ENCODE peak calls at places on chromosomes 4 and X, in five cellular contexts. T is K562, J is GM12878, U is HepG2, N is H1. E is an unnamed sample.

GRCh38 chr4:1981251-1982055 is 27.3 kb downstream of the NELFA start:
- DNase-seq in T (peak), J (no peak), U (no peak), N (peak), E (peak)

GRCh38 chr4:4532371-4532770 is 9.5 kb downstream of the STX18 start:
- DNase-seq in T (peak), J (no peak), U (no peak), N (no peak), E (no peak)

GRCh38 chr4:57162499-57163019 is 52.4 kb upstream of the IGFBP7 start:
- DNase-seq in T (no peak), J (no peak), U (no peak), N (no peak), E (no peak)

GRCh38 chrX:19566359-19567141 is 51.2 kb upstream of the MAP3K15 start:
- DNase-seq in T (no peak), J (peak), U (peak), N (no peak), E (no peak)

GRCh38 chr4:67723949-67724348 is 23.0 kb upstream of the UBA6 start:
- DNase-seq in T (peak), J (no peak), U (no peak), N (peak), E (no peak)

GRCh38 chr4:78312989-78313753 is 238.4 kb upstream of the ANXA3 start:
- DNase-seq in T (no peak), J (no peak), U (no peak), N (no peak), E (no peak)

GRCh38 chr4:13546855-13547562 is 2.7 kb upstream of the NKX3-2 start:
- DNase-seq in T (no peak), J (no peak), U (no peak), N (peak), E (no peak)

GRCh38 chr4:144572660-144573059 is 73.3 kb upstream of the HHIP start:
- DNase-seq in T (peak), J (no peak), U (peak), N (no peak), E (no peak)

GRCh38 chr4:52551487-52551886 is 107.6 kb downstream of the USP46 start:
- DNase-seq in T (no peak), J (no peak), U (no peak), N (no peak), E (no peak)

GRCh38 chr4:110196871-110197420 is 1.5 kb downstream of the ELOVL6 start:
- DNase-seq in T (peak), J (no peak), U (no peak), N (peak), E (no peak)

GRCh38 chrX:135383249-135383648 is 38.5 kb upstream of the SMIM10L2A start:
- DNase-seq in T (no peak), J (no peak), U (no peak), N (no peak), E (no peak)

GRCh38 chrX:111955916-111956315 is 79.9 kb downstream of the TRPC5OS start:
- DNase-seq in T (no peak), J (no peak), U (no peak), N (no peak), E (no peak)

GRCh38 chrX:22177950-22178349 is 94.8 kb upstream of the CBLL2 start:
- DNase-seq in T (no peak), J (no peak), U (no peak), N (no peak), E (no peak)

GRCh38 chr4:54089875-54090274 is 10.1 kb upstream of the GSX2 start:
- DNase-seq in T (no peak), J (no peak), U (no peak), N (no peak), E (no peak)

GRCh38 chr4:71768123-71768522 is 15.8 kb downstream of the GC start:
- DNase-seq in T (no peak), J (no peak), U (no peak), N (no peak), E (no peak)

GRCh38 chrX:56788717-56789122 is 59.7 kb downstream of the NBDY start:
- DNase-seq in T (peak), J (no peak), U (peak), N (no peak), E (no peak)

GRCh38 chrX:40157228-40158035 is 59.7 kb upstream of the BCOR start:
- DNase-seq in T (no peak), J (no peak), U (no peak), N (peak), E (no peak)

GRCh38 chr4:73668806-73669205 is 48.6 kb upstream of the RASSF6 start:
- DNase-seq in T (no peak), J (no peak), U (no peak), N (no peak), E (no peak)

GRCh38 chr4:57103051-57103450 is 7.1 kb downstream of the IGFBP7 start:
- DNase-seq in T (no peak), J (no peak), U (no peak), N (no peak), E (no peak)

GRCh38 chr4:183438458-183439113 is 5.8 kb upstream of the CDKN2AIP start:
- DNase-seq in T (no peak), J (no peak), U (peak), N (no peak), E (peak)

GRCh38 chr4:40980318-40980883 is 230.6 kb downstream of the NSUN7 start:
- DNase-seq in T (peak), J (no peak), U (peak), N (no peak), E (no peak)

GRCh38 chr4:78612398-78613005 is 60.9 kb downstream of the ANXA3 start:
- DNase-seq in T (peak), J (no peak), U (peak), N (no peak), E (no peak)

GRCh38 chr4:96448315-96448872 is 608.5 kb downstream of the PDHA2 start:
- DNase-seq in T (no peak), J (no peak), U (no peak), N (no peak), E (no peak)

GRCh38 chr4:101169044-101170014 is 178.0 kb downstream of the PPP3CA start:
- DNase-seq in T (peak), J (peak), U (peak), N (peak), E (peak)

GRCh38 chrX:140343226-140343873 is 161.5 kb downstream of the SOX3 start:
- DNase-seq in T (no peak), J (no peak), U (no peak), N (no peak), E (no peak)

GRCh38 chr4:75686346-75686745 is 13.1 kb upstream of the G3BP2 start:
- DNase-seq in T (no peak), J (no peak), U (no peak), N (no peak), E (no peak)

GRCh38 chrX:153462291-153462690 is 8.1 kb downstream of the HAUS7 start:
- DNase-seq in T (no peak), J (no peak), U (no peak), N (no peak), E (no peak)

GRCh38 chr4:84952004-84952403 is 14.5 kb downstream of the WDFY3 start:
- DNase-seq in T (no peak), J (no peak), U (peak), N (no peak), E (peak)

GRCh38 chr4:175947117-175947722 is 118.4 kb upstream of the WDR17 start:
- DNase-seq in T (peak), J (no peak), U (peak), N (no peak), E (peak)

GRCh38 chr4:26459054-26459755 is 31.1 kb downstream of the CCKAR start:
- DNase-seq in T (peak), J (peak), U (peak), N (no peak), E (peak)

GRCh38 chr4:155617312-155617711 is 49.3 kb upstream of the GUCY1A1 start:
- DNase-seq in T (no peak), J (no peak), U (no peak), N (no peak), E (no peak)

GRCh38 chr4:187075514-187075913 is 351.9 kb upstream of the FAT1 start:
- DNase-seq in T (no peak), J (no peak), U (no peak), N (no peak), E (no peak)

DNA sequence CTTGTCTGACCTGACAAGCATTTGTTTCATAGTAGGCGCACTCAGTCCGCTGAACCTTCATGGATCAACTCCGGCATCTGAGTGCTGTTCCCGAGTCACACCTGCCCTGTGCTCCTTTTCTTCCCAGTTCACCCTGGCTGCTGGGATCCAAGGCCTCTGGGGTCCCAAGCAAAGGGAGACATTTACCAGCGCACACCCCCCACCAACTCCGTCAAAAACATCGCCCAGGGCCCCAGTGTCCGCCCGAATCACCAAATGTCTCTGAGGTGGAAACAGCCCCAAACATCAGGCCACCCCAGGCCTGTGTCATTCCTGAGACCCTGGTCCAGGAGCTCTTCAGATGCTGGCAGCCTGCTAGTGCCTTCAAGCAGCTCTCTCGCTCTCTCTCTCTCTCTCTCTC is 5.1 kb downstream of the BLOC1S4 start:
- DNase-seq in T (no peak), J (no peak), U (no peak), N (no peak), E (no peak)
- TF ChIP-seq SRF in T (no peak), J (no peak), U (no peak), N (no peak), E (no peak)

GRCh38 chrX:109733658-109734022 is 583 bp upstream of the ACSL4 start:
- DNase-seq in T (no peak), J (no peak), U (no peak), N (no peak), E (no peak)

GRCh38 chrX:109732319-109732779 is 708 bp downstream of the ACSL4 start:
- DNase-seq in T (peak), J (no peak), U (no peak), N (peak), E (no peak)

GRCh38 chrX:109735241-109735744 is 2.2 kb upstream of the ACSL4 start:
- DNase-seq in T (no peak), J (no peak), U (no peak), N (no peak), E (no peak)

DNA sequence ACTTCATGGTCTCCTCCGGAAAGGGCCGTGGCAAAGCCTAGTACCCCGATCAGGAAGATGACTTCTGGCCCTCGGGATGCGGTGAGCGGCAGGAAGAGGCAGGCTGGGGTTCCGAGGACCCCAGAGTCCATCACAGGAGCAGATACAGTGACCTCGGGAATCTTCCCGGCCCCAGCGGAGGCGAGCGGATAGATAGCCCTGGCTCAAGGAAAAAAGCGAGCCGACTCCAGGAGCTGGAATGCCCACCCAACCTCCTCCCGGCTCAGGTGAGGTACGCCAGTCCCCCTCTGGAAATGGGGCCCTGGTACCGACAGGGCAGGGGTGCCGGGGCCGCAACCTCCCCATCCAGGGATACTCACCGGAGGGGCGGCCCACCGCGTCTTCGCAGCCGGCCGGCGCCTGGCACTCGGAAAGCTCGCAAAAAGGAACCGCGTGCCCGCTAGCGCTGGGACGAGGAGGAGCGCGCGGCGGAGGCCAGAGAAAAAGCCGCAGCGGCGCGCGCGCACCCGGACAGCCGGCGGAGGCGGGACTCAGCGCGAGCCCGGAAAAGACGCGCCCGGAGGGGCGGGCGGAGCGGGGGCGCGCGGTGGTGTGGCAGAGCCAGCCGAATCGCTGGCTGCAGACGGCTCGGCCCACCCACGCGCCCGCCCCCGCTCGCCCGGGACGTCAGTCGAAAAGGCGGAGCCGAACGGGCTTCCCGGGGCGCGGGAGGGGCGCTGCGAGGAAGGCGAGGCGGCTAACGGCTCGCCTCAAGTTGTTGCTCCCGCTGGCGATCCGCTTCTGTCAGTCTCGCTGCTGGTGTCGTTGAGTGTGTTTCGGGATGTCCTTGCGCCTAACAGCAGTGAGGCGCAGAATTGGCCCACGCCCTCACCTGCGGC is at the start of gene ACSL4:
- DNase-seq in T (peak), J (no peak), U (peak), N (peak), E (peak)
- TF ChIP-seq SRF in T (no peak), J (no peak), U (no peak), N (no peak), E (no peak)

GRCh38 chrX:15497865-15498264 is 2.7 kb upstream of the BMX start:
- DNase-seq in T (peak), J (no peak), U (peak), N (peak), E (peak)
- TF ChIP-seq SRF in T (no peak), J (no peak), U (no peak), N (no peak), E (no peak)

DNA sequence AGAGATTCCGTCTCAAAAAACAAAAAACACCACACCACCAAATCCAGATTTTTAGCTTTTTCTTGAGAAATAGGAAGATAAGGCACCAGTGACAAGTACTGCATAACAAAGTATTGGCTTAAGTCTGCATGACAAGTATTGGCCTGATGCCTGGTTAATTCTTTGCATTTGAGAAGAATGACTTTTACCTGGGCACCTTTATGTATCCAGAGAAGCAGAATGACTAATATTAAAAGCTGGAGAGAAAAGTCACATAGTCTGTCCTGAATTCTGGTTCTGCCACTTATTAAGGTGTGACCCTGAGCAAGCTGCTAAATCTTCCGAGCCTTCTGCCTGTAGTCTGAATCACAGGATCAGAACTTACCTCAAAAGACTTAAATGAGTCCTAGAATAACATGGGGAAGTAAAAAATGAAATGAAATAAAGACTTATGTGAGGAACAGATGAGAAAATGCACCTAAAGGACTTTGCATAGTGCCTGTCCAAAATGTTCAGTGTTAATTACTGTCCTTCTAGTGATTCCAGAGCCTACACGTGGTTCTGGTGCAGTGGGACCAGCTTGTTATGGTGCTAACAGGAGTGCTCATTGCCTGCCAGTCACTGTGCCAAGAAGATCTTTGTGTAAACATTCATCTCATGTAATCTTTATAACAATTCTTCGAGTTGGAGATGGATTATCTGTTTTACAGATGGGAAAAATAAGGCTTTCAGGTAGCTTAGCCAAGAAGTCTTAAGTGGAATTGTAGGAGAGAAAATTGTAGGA is 31.6 kb downstream of the UGDH start:
- DNase-seq in T (no peak), J (no peak), U (no peak), N (peak), E (no peak)
- TF ChIP-seq SRF in T (no peak), J (no peak), U (no peak), N (no peak), E (no peak)

DNA sequence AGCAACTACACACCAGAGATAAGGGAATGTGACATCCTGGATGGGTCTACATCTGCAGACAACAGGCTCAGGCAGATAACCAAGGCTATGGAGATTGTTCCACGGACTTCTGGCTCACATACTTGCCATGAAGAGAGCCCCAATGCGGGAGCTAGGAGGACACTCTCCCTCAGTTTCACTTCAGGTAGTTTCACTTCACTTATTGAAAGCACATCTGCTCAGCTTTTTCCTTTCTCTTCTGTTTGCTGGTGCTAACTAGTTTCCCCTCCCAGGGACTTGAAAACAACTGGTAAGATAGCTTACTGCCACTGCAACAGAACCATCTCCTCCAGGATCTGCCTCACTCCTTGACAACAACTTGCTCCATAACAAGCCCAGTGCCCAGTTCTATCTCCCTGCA is 1.4 kb upstream of the CT47C1 start:
- DNase-seq in T (no peak), J (no peak), U (no peak), N (no peak), E (no peak)
- TF ChIP-seq SRF in T (no peak), J (no peak), U (no peak), N (no peak), E (no peak)

E was measured in HCT116.